ENCODE peak calls at places on chromosomes 7 and 10, in five cellular contexts. W is GM12878, L is K562, F is HepG2, P is H1. S is an unnamed sample. For H4K20me1, the result is how much of the 10 kb centered on the place peaks cover.

GRCh38 chr7:4103352-4104091 is 578.6 kb upstream of the FOXK1 start:
- DNase-seq in F (peak), W (no peak), P (no peak), L (peak), S (peak)

GRCh38 chr10:125169915-125170314 is 9.6 kb upstream of the CTBP2 start:
- DNase-seq in P (no peak), L (no peak), W (no peak), F (no peak), S (no peak)

GRCh38 chr7:134421998-134422397 is 36.9 kb downstream of the AKR1B1 start:
- DNase-seq in W (no peak), P (no peak), L (no peak), F (no peak), S (no peak)

GRCh38 chr7:105652359-105652993 is 71.2 kb upstream of the EFCAB10 start:
- DNase-seq in F (peak), W (no peak), P (peak), L (peak), S (peak)

GRCh38 chr7:144384555-144385245 is 18.8 kb downstream of the NOBOX start:
- DNase-seq in L (no peak), P (peak), F (no peak), W (no peak), S (no peak)

GRCh38 chr10:79146611-79147130 is 77.9 kb downstream of the ZMIZ1 start:
- DNase-seq in W (no peak), P (no peak), L (no peak), F (no peak), S (peak)

GRCh38 chr7:16587785-16588184 is 57.8 kb downstream of the ANKMY2 start:
- DNase-seq in F (no peak), L (no peak), P (no peak), W (no peak), S (no peak)

GRCh38 chr7:29278362-29279070 is 83.9 kb downstream of the CHN2 start:
- DNase-seq in L (no peak), W (no peak), F (no peak), P (no peak), S (no peak)

GRCh38 chr7:47361746-47362215 is 220.1 kb downstream of the TNS3 start:
- DNase-seq in F (no peak), W (peak), L (no peak), P (no peak), S (peak)

GRCh38 chr10:94992811-94993210 is 54.4 kb downstream of the CYP2C9 start:
- DNase-seq in L (no peak), P (no peak), F (no peak), W (no peak), S (no peak)

GRCh38 chr7:32062150-32062549 is 8.1 kb downstream of the PDE1C start:
- DNase-seq in L (peak), P (no peak), W (no peak), F (peak), S (peak)

GRCh38 chr7:109956916-109957315 is 1134.0 kb upstream of the LRRN3 start:
- DNase-seq in P (no peak), F (no peak), L (no peak), W (no peak), S (no peak)

GRCh38 chr7:20778063-20778721 is 8.5 kb downstream of the SP8 start:
- DNase-seq in L (peak), F (no peak), W (no peak), P (no peak), S (no peak)

GRCh38 chr10:17348111-17349008 is 106.0 kb downstream of the ST8SIA6 start:
- DNase-seq in P (no peak), W (no peak), F (no peak), L (peak), S (peak)

GRCh38 chr7:24896031-24896433 is 83.9 kb downstream of the OSBPL3 start:
- DNase-seq in W (peak), L (no peak), P (no peak), F (no peak), S (no peak)

GRCh38 chr7:53326634-53327033 is 291.2 kb downstream of the POM121L12 start:
- DNase-seq in L (no peak), P (peak), F (no peak), W (no peak), S (no peak)

GRCh38 chr10:29150010-29150409 is 138.9 kb upstream of the LYZL1 start:
- DNase-seq in P (no peak), L (no peak), W (no peak), F (no peak), S (no peak)

GRCh38 chr7:45885264-45885882 is 2.9 kb upstream of the IGFBP1 start:
- DNase-seq in W (no peak), P (no peak), L (no peak), F (peak), S (no peak)

GRCh38 chr10:124462348-124462695 is 699 bp downstream of the LHPP start:
- DNase-seq in W (no peak), L (no peak), F (no peak), P (no peak), S (no peak)

GRCh38 chr7:55961994-55962393 is 2.4 kb upstream of the NIPSNAP2 start:
- DNase-seq in F (no peak), P (no peak), L (no peak), W (no peak), S (no peak)

GRCh38 chr10:89810908-89811515 is 109.6 kb downstream of the KIF20B start:
- DNase-seq in L (no peak), P (no peak), W (no peak), F (no peak), S (no peak)

GRCh38 chr7:116906391-116906790 is 44.0 kb downstream of the CAPZA2 start:
- DNase-seq in W (no peak), L (no peak), P (no peak), F (no peak), S (no peak)

GRCh38 chr7:94700926-94701554 is 45.1 kb upstream of the SGCE start:
- DNase-seq in W (no peak), L (no peak), P (no peak), F (peak), S (peak)

GRCh38 chr7:29194594-29195417 is at the start of gene CHN2:
- DNase-seq in W (no peak), F (peak), L (no peak), P (no peak), S (no peak)

GRCh38 chr10:72340510-72340895 is 14.2 kb downstream of the DNAJB12 start:
- DNase-seq in L (peak), F (no peak), W (no peak), P (no peak), S (no peak)

GRCh38 chr7:99253369-99253768 is 19.3 kb upstream of the MYH16 start:
- DNase-seq in F (no peak), W (no peak), P (no peak), L (no peak), S (no peak)

GRCh38 chr7:27943261-27943660 is 203.3 kb downstream of the TAX1BP1 start:
- DNase-seq in L (no peak), W (no peak), F (no peak), P (no peak), S (no peak)

GRCh38 chr7:35316549-35316948 is 62.6 kb upstream of the TBX20 start:
- DNase-seq in F (no peak), L (no peak), P (no peak), W (no peak), S (no peak)

GRCh38 chr10:19956633-19957032 is 140.4 kb downstream of the PLXDC2 start:
- DNase-seq in P (no peak), L (no peak), F (no peak), W (no peak), S (no peak)

GRCh38 chr10:49079072-49079471 is 36.2 kb downstream of the VSTM4 start:
- DNase-seq in P (no peak), L (no peak), F (no peak), W (no peak), S (no peak)
- H4K20me1 ChIP-seq in P (under half), L (under half), F (under half), W (under half), S (under half)

GRCh38 chr10:132537713-132538020 is at the start of gene INPP5A:
- DNase-seq in F (no peak), P (no peak), W (no peak), L (no peak), S (no peak)
- TF ChIP-seq POLR2A in F (no peak), P (peak), W (peak), L (no peak), S (peak)

DNA sequence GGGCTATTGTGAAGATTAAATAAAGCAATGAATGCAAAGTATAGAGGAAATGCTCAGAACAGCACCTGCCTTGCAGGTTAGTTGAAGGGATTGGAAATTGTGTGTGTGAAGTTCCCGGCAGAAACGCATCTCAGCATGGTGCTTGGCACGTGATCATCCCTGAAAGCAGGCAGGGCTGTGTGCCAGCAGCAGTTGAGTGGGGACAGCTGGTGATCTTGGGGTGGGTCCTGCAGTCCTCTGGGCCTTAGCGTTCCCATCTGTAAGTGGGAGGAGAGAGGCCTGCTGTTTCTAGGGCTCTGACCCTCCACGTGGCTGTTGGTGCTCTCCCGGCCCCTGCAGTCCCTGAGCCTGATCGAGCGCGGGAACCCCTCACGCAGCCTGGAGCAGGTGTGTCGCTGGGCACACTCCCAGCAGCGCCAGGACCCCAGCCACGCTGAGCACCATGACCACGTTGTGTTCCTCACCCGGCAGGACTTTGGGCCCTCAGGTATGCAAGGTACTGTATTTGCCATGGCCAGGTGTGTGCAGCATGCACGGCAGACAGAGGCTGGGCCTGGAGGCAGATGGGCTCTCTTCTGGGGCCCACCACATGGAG is 55.3 kb downstream of the TBATA start:
- DNase-seq in P (no peak), F (no peak), W (no peak), L (no peak), S (no peak)
- TF ChIP-seq USF2 in P (peak), F (no peak), W (no peak), L (no peak), S (no peak)

GRCh38 chr7:983182-984071 is 446 bp downstream of the CYP2W1 start:
- DNase-seq in L (no peak), W (no peak), P (no peak), F (peak), S (no peak)
- H4K20me1 ChIP-seq in L (under half), W (under half), P (under half), F (under half), S (under half)

GRCh38 chr10:91163709-91164474 is 56.6 kb upstream of the PCGF5 start:
- DNase-seq in F (peak), L (peak), W (no peak), P (no peak), S (peak)
- TF ChIP-seq POLR2A in F (peak), L (no peak), W (peak), P (no peak), S (peak)